ENCODE peak calls at places on chromosome 1, in ten cellular contexts. F, L, A, D, C, E, Z, W, K and Y are unnamed samples.

GRCh38 chr1:147664206-147664605 is 6.1 kb downstream of the ACP6 start:
- DNase-seq in F (no peak), L (no peak), A (no peak), D (no peak), C (no peak), E (no peak), Z (no peak), W (no peak), K (no peak), Y (no peak)

GRCh38 chr1:184593612-184594011 is 161.0 kb downstream of the EDEM3 start:
- DNase-seq in F (no peak), L (no peak), A (no peak), D (no peak), C (no peak), E (no peak), Z (no peak), W (no peak), K (no peak), Y (no peak)

GRCh38 chr1:10754571-10755329 is 41.7 kb downstream of the CASZ1 start:
- DNase-seq in F (no peak), L (no peak), A (no peak), D (no peak), C (no peak), E (no peak), Z (no peak), W (no peak), K (no peak), Y (no peak)

GRCh38 chr1:166875302-166875733 is 746 bp downstream of the TADA1 start:
- DNase-seq in F (no peak), L (no peak), A (no peak), D (no peak), C (no peak), E (no peak), Z (no peak), W (no peak), K (no peak), Y (no peak)

GRCh38 chr1:159922499-159923202 is 2.7 kb downstream of the TAGLN2 start:
- DNase-seq in F (no peak), L (peak), A (no peak), D (peak), C (no peak), E (no peak), Z (no peak), W (peak), K (no peak), Y (no peak)

GRCh38 chr1:10253755-10254154 is 43.4 kb downstream of the KIF1B start:
- DNase-seq in F (peak), L (peak), A (no peak), D (no peak), C (peak), E (no peak), Z (no peak), W (peak), K (no peak), Y (peak)

GRCh38 chr1:12201343-12202189 is 28.3 kb upstream of the VPS13D start:
- DNase-seq in F (no peak), L (no peak), A (no peak), D (peak), C (no peak), E (no peak), Z (no peak), W (no peak), K (no peak), Y (no peak)

GRCh38 chr1:170959385-170959784 is 24.1 kb downstream of the MROH9 start:
- DNase-seq in F (no peak), L (no peak), A (no peak), D (no peak), C (no peak), E (no peak), Z (no peak), W (no peak), K (no peak), Y (no peak)

GRCh38 chr1:239253032-239253431 is 133.3 kb upstream of the CHRM3 start:
- DNase-seq in F (no peak), L (no peak), A (no peak), D (no peak), C (no peak), E (no peak), Z (no peak), W (no peak), K (no peak), Y (no peak)

GRCh38 chr1:70314706-70315304 is 39.7 kb downstream of the ANKRD13C start:
- DNase-seq in F (no peak), L (no peak), A (no peak), D (no peak), C (peak), E (no peak), Z (no peak), W (no peak), K (no peak), Y (no peak)

GRCh38 chr1:10378071-10378841 is 20.6 kb upstream of the PGD start:
- DNase-seq in F (no peak), L (no peak), A (no peak), D (no peak), C (no peak), E (no peak), Z (no peak), W (peak), K (no peak), Y (peak)

GRCh38 chr1:231032963-231033362 is 7.1 kb downstream of the FAM89A start:
- DNase-seq in F (no peak), L (no peak), A (no peak), D (no peak), C (no peak), E (no peak), Z (no peak), W (no peak), K (no peak), Y (no peak)

GRCh38 chr1:219416598-219417238 is 196.2 kb downstream of the ZC3H11B start:
- DNase-seq in F (peak), L (peak), A (peak), D (peak), C (peak), E (peak), Z (peak), W (peak), K (peak), Y (peak)

GRCh38 chr1:181204530-181204929 is 116.0 kb downstream of the IER5 start:
- DNase-seq in F (no peak), L (no peak), A (no peak), D (no peak), C (no peak), E (no peak), Z (no peak), W (no peak), K (no peak), Y (no peak)

GRCh38 chr1:101196668-101197067 is 40.2 kb upstream of the S1PR1 start:
- DNase-seq in F (no peak), L (no peak), A (no peak), D (no peak), C (no peak), E (no peak), Z (no peak), W (no peak), K (no peak), Y (no peak)